ENCODE peak calls at places on chromosome 13, in five cellular contexts. S is AG04450, M is IMR-90, B is Caco-2, V is astrocyte of the spinal cord. K is an unnamed sample.

GRCh38 chr13:51995677-51996551 is 15.3 kb downstream of the ATP7B start:
- DNase-seq in B (no peak), V (peak; percentile 16), M (no peak), S (no peak), K (no peak)

GRCh38 chr13:110307697-110308376 is 753 bp downstream of the COL4A2 start:
- DNase-seq in B (no peak), S (no peak), V (no peak), M (peak; percentile 59), K (no peak)

GRCh38 chr13:79710376-79710775 is 229.4 kb downstream of the NDFIP2 start:
- DNase-seq in S (no peak), B (no peak), V (peak; percentile 21), M (no peak), K (no peak)

GRCh38 chr13:30968734-30969335 is 36.4 kb downstream of the TEX26 start:
- DNase-seq in B (no peak), S (no peak), V (peak; percentile 71), M (peak; percentile 55), K (no peak)

GRCh38 chr13:23007430-23007829 is 173.3 kb upstream of the SGCG start:
- DNase-seq in S (no peak), V (no peak), M (no peak), B (no peak), K (no peak)

GRCh38 chr13:91347996-91348905 is 764 bp downstream of the MIR17HG start:
- DNase-seq in S (no peak), V (no peak), M (no peak), B (peak; percentile 49), K (no peak)

GRCh38 chr13:42798118-42798517 is 16.7 kb downstream of the FAM216B start:
- DNase-seq in S (no peak), B (no peak), V (no peak), M (no peak), K (no peak)

GRCh38 chr13:104773775-104774174 is 1707.6 kb upstream of the SLC10A2 start:
- DNase-seq in M (peak; percentile 54), S (peak; percentile 21), B (no peak), V (peak; percentile 69), K (no peak)

GRCh38 chr13:98150836-98151489 is 8.1 kb downstream of the FARP1 start:
- DNase-seq in V (no peak), S (no peak), B (no peak), M (no peak), K (no peak)

GRCh38 chr13:95660981-95661581 is 15.9 kb upstream of the DNAJC3 start:
- DNase-seq in V (peak; percentile 53), S (no peak), B (no peak), M (peak; percentile 50), K (no peak)

GRCh38 chr13:102933076-102933922 is 87.5 kb downstream of the ERCC5 start:
- DNase-seq in M (no peak), S (no peak), B (no peak), V (no peak), K (no peak)

GRCh38 chr13:52848455-52849190 is at the start of gene PCDH8:
- DNase-seq in S (no peak), V (no peak), B (peak; percentile 42), M (no peak), K (no peak)

GRCh38 chr13:49112782-49113525 is 107.2 kb upstream of the MLNR start:
- DNase-seq in B (no peak), M (peak; percentile 4), V (no peak), S (no peak), K (no peak)
- H3K4me3 ChIP-seq in B (no peak overlapping the region), M (no peak overlapping the region), V (peak overlapping the region; percentile 2), S (peak overlapping the region; percentile 35), K (no peak overlapping the region)

DNA sequence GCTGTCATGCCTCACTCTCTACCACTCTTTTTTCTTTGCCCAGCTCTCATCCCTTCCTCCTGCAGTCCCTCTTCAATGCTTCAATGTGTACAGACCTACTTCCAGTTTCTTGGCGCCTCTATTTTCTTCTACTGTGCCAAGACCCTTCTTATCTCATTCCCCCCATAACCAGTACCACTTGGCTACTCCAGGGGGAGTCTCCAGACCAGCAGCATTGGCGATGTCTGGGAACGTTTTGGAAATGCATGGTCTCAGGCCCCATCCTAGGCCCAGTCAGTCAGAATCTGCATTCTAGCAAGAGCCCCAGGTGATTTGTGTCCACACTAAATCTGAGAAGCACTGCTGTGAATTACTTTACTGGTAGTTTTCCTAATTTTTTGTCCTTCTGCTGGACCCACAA is 198.2 kb downstream of the SLC7A1 start:
- DNase-seq in B (no peak), S (no peak), V (no peak), M (no peak), K (no peak)
- TF ChIP-seq CTCF in B (no peak), S (no peak), V (peak; percentile 9), M (no peak), K (no peak)

GRCh38 chr13:105805866-105806265 is 729.6 kb downstream of the EFNB2 start:
- DNase-seq in B (no peak), S (no peak), M (peak; percentile 9), V (no peak), K (no peak)
- H3K4me3 ChIP-seq in B (no peak overlapping the region), S (no peak overlapping the region), M (no peak overlapping the region), V (no peak overlapping the region), K (no peak overlapping the region)

DNA sequence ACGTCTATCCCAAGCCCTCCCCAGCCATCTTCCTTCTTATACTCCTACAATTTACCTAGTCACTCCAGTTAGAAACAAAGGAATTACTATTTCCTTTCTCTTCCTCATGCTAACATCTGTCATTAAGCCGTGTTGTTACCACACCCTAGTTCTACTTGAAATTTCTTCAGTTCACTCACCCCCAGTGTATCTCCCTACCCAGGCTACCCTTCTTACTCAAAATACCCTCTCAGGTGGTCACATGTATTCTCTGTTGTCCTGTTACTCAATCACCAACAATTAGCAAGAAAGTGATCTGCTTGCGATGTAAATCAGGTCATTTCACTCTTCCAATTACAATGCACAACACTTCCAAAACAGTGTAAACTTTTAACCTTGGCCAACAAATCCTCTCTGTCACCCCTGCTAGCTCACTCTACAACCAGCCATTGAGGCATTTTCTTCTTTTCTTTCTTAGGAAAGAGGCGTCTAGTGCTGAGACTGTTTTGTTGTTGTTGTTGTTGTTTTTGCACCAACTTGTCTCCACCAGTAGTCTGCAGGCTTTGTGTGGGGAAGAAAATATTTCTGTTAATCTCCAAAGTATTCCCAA is 50.7 kb downstream of the PCDH17 start:
- DNase-seq in S (no peak), B (no peak), V (no peak), M (no peak), K (no peak)
- TF ChIP-seq CTCF in S (no peak), B (no peak), V (no peak), M (no peak), K (no peak)

GRCh38 chr13:99988469-99989375 is 7.1 kb downstream of the ZIC2 start:
- DNase-seq in B (no peak), M (no peak), S (no peak), V (peak; percentile 46), K (no peak)
- H3K4me3 ChIP-seq in B (no peak overlapping the region), M (no peak overlapping the region), S (no peak overlapping the region), V (peak overlapping the region; percentile 54), K (no peak overlapping the region)